ENCODE peak calls at places on chromosomes 1 and 21, in nine cellular contexts. B is thoracic aorta, K is upper lobe of left lung, C is posterior vena cava, V is AG08396, E is AG08395, W is foreskin melanocyte, A is HuH-7.5, M is cerebellar cortex. R is an unnamed sample.

GRCh38 chr1:22704440-22705067 is 6.1 kb upstream of the EPHB2 start:
- DNase-seq in C (peak; percentile 93), K (peak; percentile 88), E (peak; percentile 94), W (peak; percentile 51), A (peak; percentile 74), M (peak; percentile 80), B (peak; percentile 79), V (peak; percentile 86), R (peak; percentile 71)

GRCh38 chr1:152577168-152577567 is 3.1 kb downstream of the LCE3D start:
- DNase-seq in W (no peak), C (no peak), K (no peak), V (no peak), B (no peak), A (no peak), M (no peak), E (no peak), R (no peak)

GRCh38 chr1:241627453-241628329 is 12.5 kb downstream of the CHML start:
- DNase-seq in M (peak; percentile 57), E (peak; percentile 76), K (no peak), C (no peak), B (no peak), A (no peak), W (no peak), V (peak; percentile 55), R (no peak)

GRCh38 chr21:31713973-31714740 is 17.8 kb downstream of the SCAF4 start:
- DNase-seq in K (no peak), B (no peak), A (no peak), W (no peak), V (no peak), C (no peak), E (no peak), M (no peak), R (no peak)

GRCh38 chr1:197304626-197305200 is 36.7 kb downstream of the CRB1 start:
- DNase-seq in B (no peak), E (peak; percentile 2), W (no peak), M (peak; percentile 25), K (no peak), A (no peak), V (no peak), C (no peak), R (no peak)

GRCh38 chr1:3564921-3565831 is 46.1 kb downstream of the MEGF6 start:
- DNase-seq in E (peak; percentile 72), B (no peak), V (peak; percentile 82), W (no peak), M (peak; percentile 13), C (no peak), K (no peak), A (peak; percentile 88), R (no peak)

GRCh38 chr1:107877749-107878148 is 87.2 kb downstream of the VAV3 start:
- DNase-seq in E (no peak), V (no peak), M (no peak), K (peak; percentile 45), W (no peak), B (no peak), A (no peak), C (no peak), R (no peak)

GRCh38 chr1:87510540-87510939 is 181.9 kb downstream of the LMO4 start:
- DNase-seq in M (no peak), B (no peak), W (no peak), V (no peak), E (no peak), C (no peak), K (no peak), A (no peak), R (no peak)

GRCh38 chr1:183742367-183742766 is 62.6 kb upstream of the RGL1 start:
- DNase-seq in V (no peak), C (no peak), M (no peak), E (no peak), B (no peak), K (no peak), W (no peak), A (no peak), R (no peak)

GRCh38 chr1:25673962-25674928 is 57.7 kb downstream of the MAN1C1 start:
- DNase-seq in B (no peak), W (no peak), A (no peak), K (no peak), C (no peak), M (no peak), E (no peak), V (no peak), R (no peak)

GRCh38 chr1:43282220-43283195 is 2.9 kb downstream of the C1orf210 start:
- DNase-seq in C (peak; percentile 53), M (peak; percentile 79), V (no peak), K (peak; percentile 59), E (no peak), B (no peak), W (no peak), A (peak; percentile 60), R (no peak)

GRCh38 chr1:180580237-180580636 is 21.5 kb downstream of the OVAAL start:
- DNase-seq in K (peak; percentile 51), W (no peak), M (no peak), V (peak; percentile 31), A (no peak), C (no peak), E (peak; percentile 19), B (no peak), R (no peak)

GRCh38 chr1:228781161-228781771 is 46.0 kb downstream of the RHOU start:
- DNase-seq in M (no peak), E (peak; percentile 59), A (no peak), K (peak; percentile 77), V (no peak), B (no peak), C (no peak), W (no peak), R (no peak)

GRCh38 chr1:151238467-151238739 is 16.1 kb upstream of the PSMD4 start:
- DNase-seq in W (peak; percentile 48), E (peak; percentile 94), K (no peak), C (no peak), A (no peak), M (no peak), V (peak; percentile 69), B (no peak), R (no peak)

GRCh38 chr1:201528631-201529260 is 10.2 kb upstream of the NAV1 start:
- DNase-seq in E (no peak), V (no peak), C (no peak), B (no peak), M (no peak), K (no peak), W (peak; percentile 52), A (no peak), R (no peak)

GRCh38 chr1:197774691-197775281 is 494 bp downstream of the DENND1B start:
- DNase-seq in B (no peak), A (peak; percentile 22), C (peak; percentile 87), K (peak; percentile 62), V (peak; percentile 74), W (no peak), M (peak; percentile 12), E (peak; percentile 42), R (peak; percentile 70)

GRCh38 chr1:100321098-100321493 is 31.2 kb upstream of the CDC14A start:
- DNase-seq in E (no peak), V (no peak), M (no peak), B (no peak), K (no peak), C (no peak), A (no peak), W (no peak), R (no peak)

GRCh38 chr1:30492451-30492850 is 230.9 kb downstream of the MATN1 start:
- DNase-seq in M (no peak), E (no peak), W (no peak), V (no peak), C (peak; percentile 70), K (no peak), B (no peak), A (no peak), R (no peak)

GRCh38 chr1:9490605-9491339 is 48.5 kb upstream of the SLC25A33 start:
- DNase-seq in M (peak; percentile 72), V (peak; percentile 89), C (peak; percentile 97), E (peak; percentile 86), K (peak; percentile 90), A (peak; percentile 65), W (peak; percentile 59), B (peak; percentile 77), R (peak; percentile 78)

GRCh38 chr1:153533689-153534201 is 2.0 kb downstream of the S100A6 start:
- DNase-seq in V (peak; percentile 85), E (peak; percentile 88), B (peak; percentile 51), K (peak; percentile 80), W (peak; percentile 62), M (no peak), C (peak; percentile 92), A (no peak), R (no peak)

GRCh38 chr1:170765712-170766330 is 101.9 kb downstream of the PRRX1 start:
- DNase-seq in W (peak; percentile 10), B (no peak), A (no peak), C (no peak), V (peak; percentile 38), E (peak; percentile 57), K (no peak), M (peak; percentile 36), R (no peak)

GRCh38 chr21:37710555-37711293 is 205.5 kb downstream of the KCNJ6 start:
- DNase-seq in K (no peak), V (no peak), E (no peak), A (no peak), W (peak; percentile 87), M (no peak), C (no peak), B (no peak), R (no peak)

GRCh38 chr1:92747735-92748134 is 37.2 kb downstream of the EVI5 start:
- DNase-seq in C (no peak), E (peak; percentile 34), B (no peak), A (no peak), W (no peak), K (peak; percentile 25), M (no peak), V (peak; percentile 17), R (no peak)

GRCh38 chr1:169497317-169497716 is 11.6 kb upstream of the SLC19A2 start:
- DNase-seq in W (no peak), B (no peak), K (no peak), V (no peak), C (no peak), M (no peak), E (no peak), A (no peak), R (no peak)

GRCh38 chr1:237146247-237146646 is 104.3 kb downstream of the RYR2 start:
- DNase-seq in A (no peak), W (no peak), V (no peak), C (no peak), E (no peak), B (peak; percentile 11), K (no peak), M (no peak), R (no peak)

GRCh38 chr1:174153085-174153824 is 6.1 kb upstream of the RABGAP1L start:
- DNase-seq in M (no peak), C (no peak), V (no peak), K (no peak), A (no peak), W (peak; percentile 90), E (no peak), B (no peak), R (no peak)

GRCh38 chr1:180778782-180779398 is 133.8 kb upstream of the KIAA1614 start:
- DNase-seq in K (no peak), B (no peak), W (no peak), E (no peak), M (no peak), A (peak; percentile 11), C (no peak), V (no peak), R (no peak)

GRCh38 chr1:45569962-45570581 is 13.8 kb upstream of the NASP start:
- DNase-seq in E (peak; percentile 81), M (peak; percentile 90), W (peak; percentile 57), K (peak; percentile 71), A (no peak), V (peak; percentile 71), C (peak; percentile 88), B (peak; percentile 15), R (peak; percentile 73)

GRCh38 chr1:156931553-156931952 is 11.1 kb downstream of the LRRC71 start:
- DNase-seq in M (no peak), W (peak; percentile 68), B (no peak), E (no peak), V (no peak), K (no peak), C (peak; percentile 68), A (no peak), R (no peak)

GRCh38 chr1:200242379-200243041 is 167.3 kb downstream of the ZNF281 start:
- DNase-seq in A (no peak), C (no peak), M (no peak), B (no peak), E (no peak), K (no peak), W (no peak), V (no peak), R (no peak)

GRCh38 chr1:103144681-103145080 is 36.4 kb upstream of the COL11A1 start:
- DNase-seq in A (no peak), C (no peak), V (no peak), E (no peak), K (no peak), M (no peak), W (no peak), B (no peak), R (no peak)

R was measured in natural killer cell treated with Interleukin-12 subunit alpha and Interleukin-12 subunit beta and Interleukin-15 and Interleukin-18, amount 100 ng/mL, for 72 hours.